ENCODE peak calls at places on chromosomes 7 and 10, in five cellular contexts. T is HepG2, G is astrocyte, F is ascending aorta, M is foreskin fibroblast. U is an unnamed sample.

GRCh38 chr10:75058142-75058541 is 53.3 kb upstream of the SAMD8 start:
- DNase-seq in T (no peak), G (peak), F (no peak), M (peak), U (no peak)

GRCh38 chr7:143882611-143883078 is 19.3 kb downstream of the TCAF1 start:
- DNase-seq in T (peak), G (peak), F (no peak), M (peak), U (peak)

GRCh38 chr10:109429956-109430760 is 493.2 kb downstream of the XPNPEP1 start:
- DNase-seq in T (no peak), G (peak), F (peak), M (peak), U (no peak)

GRCh38 chr7:50467817-50468610 is 17.9 kb upstream of the FIGNL1 start:
- DNase-seq in T (peak), G (peak), F (peak), M (peak), U (peak)

GRCh38 chr7:122803323-122803722 is 82.9 kb downstream of the CADPS2 start:
- DNase-seq in T (peak), G (peak), F (no peak), M (no peak), U (no peak)

GRCh38 chr7:85091568-85091928 is 95.3 kb downstream of the SEMA3D start:
- DNase-seq in T (no peak), G (no peak), F (no peak), M (no peak), U (no peak)

GRCh38 chr10:14365231-14365744 is 34.6 kb upstream of the FRMD4A start:
- DNase-seq in T (no peak), G (no peak), F (no peak), M (no peak), U (no peak)

GRCh38 chr10:115001506-115002381 is 63.7 kb downstream of the TRUB1 start:
- DNase-seq in T (no peak), G (peak), F (no peak), M (peak), U (peak)

GRCh38 chr10:37101261-37101660 is 24.1 kb upstream of the ANKRD30A start:
- DNase-seq in T (no peak), G (no peak), F (no peak), M (no peak), U (no peak)

GRCh38 chr7:6178273-6179029 is 94.0 kb downstream of the CYTH3 start:
- DNase-seq in T (no peak), G (no peak), F (peak), M (no peak), U (no peak)

GRCh38 chr10:87691515-87692070 is 31.9 kb downstream of the PAPSS2 start:
- DNase-seq in T (no peak), G (no peak), F (no peak), M (no peak), U (no peak)

GRCh38 chr7:131105294-131105802 is 222.3 kb upstream of the MKLN1 start:
- DNase-seq in T (no peak), G (no peak), F (peak), M (no peak), U (no peak)

GRCh38 chr10:30747633-30748032 is 118.1 kb upstream of the LYZL2 start:
- DNase-seq in T (no peak), G (peak), F (no peak), M (peak), U (no peak)

GRCh38 chr7:102916426-102916825 is 3.6 kb downstream of the LRRC17 start:
- DNase-seq in T (no peak), G (peak), F (no peak), M (peak), U (no peak)

GRCh38 chr7:133912916-133913697 is 214.0 kb upstream of the LRGUK start:
- DNase-seq in T (no peak), G (peak), F (no peak), M (peak), U (no peak)

GRCh38 chr10:114872519-114873087 is 51.0 kb downstream of the FHIP2A start:
- DNase-seq in T (no peak), G (no peak), F (no peak), M (no peak), U (no peak)

GRCh38 chr7:43570688-43571365 is 12.1 kb upstream of the STK17A start:
- DNase-seq in T (no peak), G (peak), F (no peak), M (no peak), U (no peak)

GRCh38 chr10:117652228-117653169 is 110.0 kb downstream of the EMX2 start:
- DNase-seq in T (no peak), G (no peak), F (no peak), M (no peak), U (no peak)

GRCh38 chr7:33107136-33108066 is 1.8 kb downstream of the RP9 start:
- DNase-seq in T (peak), G (peak), F (no peak), M (peak), U (no peak)

GRCh38 chr7:75866497-75867389 is 12.1 kb upstream of the RHBDD2 start:
- DNase-seq in T (peak), G (no peak), F (peak), M (peak), U (peak)

GRCh38 chr7:26675143-26675887 is 189.1 kb downstream of the SKAP2 start:
- DNase-seq in T (no peak), G (peak), F (no peak), M (peak), U (no peak)

GRCh38 chr10:59944339-59944935 is 38.1 kb upstream of the CCDC6 start:
- DNase-seq in T (no peak), G (no peak), F (no peak), M (no peak), U (no peak)

GRCh38 chr10:5510281-5511072 is 11.1 kb upstream of the CALML5 start:
- DNase-seq in T (no peak), G (no peak), F (no peak), M (peak), U (no peak)

GRCh38 chr7:140923358-140924006 is 1.2 kb downstream of the BRAF start:
- DNase-seq in T (no peak), G (peak), F (no peak), M (peak), U (no peak)

GRCh38 chr7:30436046-30436445 is 42.5 kb downstream of the NOD1 start:
- DNase-seq in T (no peak), G (no peak), F (peak), M (no peak), U (no peak)

GRCh38 chr7:28960071-28960840 is 2.1 kb upstream of the TRIL start:
- DNase-seq in T (no peak), G (no peak), F (no peak), M (no peak), U (no peak)

GRCh38 chr7:149027055-149027454 is 1.2 kb downstream of the PDIA4 start:
- DNase-seq in T (no peak), G (no peak), F (no peak), M (no peak), U (no peak)

GRCh38 chr7:149031353-149031910 is 3.1 kb upstream of the PDIA4 start:
- DNase-seq in T (no peak), G (no peak), F (no peak), M (no peak), U (no peak)

GRCh38 chr7:149023662-149024061 is 4.6 kb downstream of the PDIA4 start:
- DNase-seq in T (no peak), G (peak), F (no peak), M (no peak), U (no peak)

GRCh38 chr7:149027560-149028345 is 552 bp downstream of the PDIA4 start:
- DNase-seq in T (no peak), G (peak), F (no peak), M (peak), U (no peak)

GRCh38 chr7:149028346-149029109 is at the start of gene PDIA4:
- DNase-seq in T (peak), G (peak), F (peak), M (peak), U (peak)
- TF ChIP-seq CTCF in T (peak), G (no peak), F (no peak), M (no peak), U (no peak)

GRCh38 chr7:149680316-149681025 is 92.9 kb downstream of the ZNF467 start:
- DNase-seq in T (no peak), G (peak), F (no peak), M (peak), U (no peak)
- H3K4me3 ChIP-seq in T (no peak), G (no peak), F (no peak), M (no peak), U (no peak)

DNA sequence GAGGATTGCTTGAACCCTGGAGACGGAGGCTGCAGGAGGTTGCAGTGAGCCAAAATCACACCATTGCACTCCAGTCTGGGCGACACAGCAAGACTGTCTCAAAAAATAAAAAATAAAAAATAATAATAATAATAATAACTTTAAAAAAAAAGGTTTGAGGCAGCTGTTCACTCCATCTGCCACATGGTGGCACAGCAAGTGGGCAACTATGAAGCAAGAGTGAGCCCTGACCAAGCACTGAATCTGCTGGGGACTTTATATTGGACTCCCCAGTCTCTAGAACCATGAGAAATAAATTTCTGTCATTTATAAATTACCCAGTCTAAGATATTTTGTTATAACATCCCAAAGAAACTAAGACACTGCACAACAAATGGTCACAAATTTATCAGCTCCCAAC is 14.6 kb upstream of the BRI3 start:
- DNase-seq in T (no peak), G (no peak), F (no peak), M (peak), U (no peak)
- TF ChIP-seq CTCF in T (peak), G (peak), F (no peak), M (peak), U (peak)

GRCh38 chr7:128032605-128033235 is 1.5 kb upstream of the LRRC4 start:
- DNase-seq in T (no peak), G (no peak), F (no peak), M (peak), U (no peak)
- H3K4me3 ChIP-seq in T (no peak), G (peak), F (peak), M (peak), U (peak)

GRCh38 chr7:110797656-110798055 is 293.3 kb upstream of the LRRN3 start:
- DNase-seq in T (no peak), G (no peak), F (no peak), M (no peak), U (no peak)
- TF ChIP-seq CTCF in T (no peak), G (no peak), F (no peak), M (no peak), U (no peak)

GRCh38 chr7:13878154-13878553 is 111.3 kb downstream of the ETV1 start:
- DNase-seq in T (no peak), G (no peak), F (no peak), M (no peak), U (no peak)

GRCh38 chr7:13875496-13876074 is 113.9 kb downstream of the ETV1 start:
- DNase-seq in T (no peak), G (peak), F (no peak), M (no peak), U (no peak)

GRCh38 chr7:13872751-13873150 is 116.7 kb downstream of the ETV1 start:
- DNase-seq in T (no peak), G (no peak), F (no peak), M (no peak), U (no peak)

GRCh38 chr7:13871008-13871407 is 118.5 kb downstream of the ETV1 start:
- DNase-seq in T (no peak), G (no peak), F (no peak), M (no peak), U (no peak)

GRCh38 chr7:13874783-13875182 is 114.7 kb downstream of the ETV1 start:
- DNase-seq in T (no peak), G (peak), F (no peak), M (peak), U (no peak)
- H3K4me3 ChIP-seq in T (no peak), G (no peak), F (no peak), M (no peak), U (no peak)